ENCODE peak calls at places on chromosomes 7 and 10, in five cellular contexts. One of them, this sample, is unnamed.
A peak's percentile ranks its signal among the peaks of the same experiment; 100 is the strongest.

GRCh38 chr10:5583525-5584175 is 58.9 kb downstream of the CALML3 start:
- DNase-seq in body of pancreas: peak; percentile 79
- DNase-seq in Panc1: no peak
- DNase-seq in heart right ventricle: peak; percentile 77
- DNase-seq in fibroblast of lung: peak; percentile 67
- DNase-seq in this sample: no peak

GRCh38 chr7:7138897-7139296 is 43.4 kb upstream of the C1GALT1 start:
- DNase-seq in fibroblast of lung: no peak
- DNase-seq in heart right ventricle: no peak
- DNase-seq in Panc1: no peak
- DNase-seq in body of pancreas: no peak
- DNase-seq in this sample: no peak

GRCh38 chr10:116126239-116126638 is 146.8 kb downstream of the GFRA1 start:
- DNase-seq in heart right ventricle: no peak
- DNase-seq in Panc1: no peak
- DNase-seq in body of pancreas: no peak
- DNase-seq in fibroblast of lung: no peak
- DNase-seq in this sample: no peak

GRCh38 chr10:114953047-114953446 is 15.1 kb downstream of the TRUB1 start:
- DNase-seq in Panc1: no peak
- DNase-seq in fibroblast of lung: no peak
- DNase-seq in heart right ventricle: no peak
- DNase-seq in body of pancreas: no peak
- DNase-seq in this sample: no peak

GRCh38 chr10:110241407-110241806 is 34.0 kb downstream of the MXI1 start:
- DNase-seq in fibroblast of lung: no peak
- DNase-seq in heart right ventricle: no peak
- DNase-seq in Panc1: no peak
- DNase-seq in body of pancreas: no peak
- DNase-seq in this sample: no peak

GRCh38 chr10:29649561-29650551 is 15.1 kb upstream of the SVIL start:
- DNase-seq in heart right ventricle: no peak
- DNase-seq in fibroblast of lung: peak; percentile 84
- DNase-seq in Panc1: no peak
- DNase-seq in body of pancreas: no peak
- DNase-seq in this sample: no peak

GRCh38 chr10:101319241-101319915 is 34.6 kb upstream of the BTRC start:
- DNase-seq in body of pancreas: no peak
- DNase-seq in heart right ventricle: no peak
- DNase-seq in fibroblast of lung: peak; percentile 19
- DNase-seq in Panc1: no peak
- DNase-seq in this sample: no peak

GRCh38 chr7:105355701-105356100 is 33.0 kb downstream of the SRPK2 start:
- DNase-seq in body of pancreas: no peak
- DNase-seq in heart right ventricle: no peak
- DNase-seq in fibroblast of lung: no peak
- DNase-seq in Panc1: no peak
- DNase-seq in this sample: peak; percentile 11

GRCh38 chr7:127536426-127537152 is 48.8 kb downstream of the GCC1 start:
- DNase-seq in fibroblast of lung: peak; percentile 8
- DNase-seq in Panc1: no peak
- DNase-seq in heart right ventricle: no peak
- DNase-seq in body of pancreas: no peak
- DNase-seq in this sample: no peak

GRCh38 chr7:44636926-44637325 is 30.5 kb downstream of the OGDH start:
- DNase-seq in body of pancreas: no peak
- DNase-seq in fibroblast of lung: no peak
- DNase-seq in Panc1: no peak
- DNase-seq in heart right ventricle: no peak
- DNase-seq in this sample: no peak

GRCh38 chr10:97851341-97852001 is 1.8 kb downstream of the GOLGA7B start:
- DNase-seq in Panc1: no peak
- DNase-seq in body of pancreas: no peak
- DNase-seq in heart right ventricle: no peak
- DNase-seq in fibroblast of lung: no peak
- DNase-seq in this sample: no peak

GRCh38 chr7:44280636-44280992 is 44.8 kb downstream of the CAMK2B start:
- DNase-seq in fibroblast of lung: no peak
- DNase-seq in body of pancreas: no peak
- DNase-seq in heart right ventricle: no peak
- DNase-seq in Panc1: no peak
- DNase-seq in this sample: peak; percentile 18

GRCh38 chr7:81173766-81174281 is 255.0 kb upstream of the SEMA3C start:
- DNase-seq in body of pancreas: peak; percentile 20
- DNase-seq in heart right ventricle: no peak
- DNase-seq in Panc1: peak; percentile 38
- DNase-seq in fibroblast of lung: peak; percentile 99
- DNase-seq in this sample: no peak

GRCh38 chr7:101860316-101861222 is 43.1 kb downstream of the CUX1 start:
- DNase-seq in heart right ventricle: no peak
- DNase-seq in fibroblast of lung: no peak
- DNase-seq in Panc1: no peak
- DNase-seq in body of pancreas: no peak
- DNase-seq in this sample: no peak
- H3K4me1 ChIP-seq in heart right ventricle: peaks cover 83% of the 10 kb centered on the region
- H3K4me1 ChIP-seq in fibroblast of lung: peaks cover 4% of the 10 kb centered on the region
- H3K4me1 ChIP-seq in Panc1: peaks cover 15% of the 10 kb centered on the region
- H3K4me1 ChIP-seq in body of pancreas: peaks cover 36% of the 10 kb centered on the region
- H3K4me1 ChIP-seq in this sample: peaks cover 19% of the 10 kb centered on the region

DNA sequence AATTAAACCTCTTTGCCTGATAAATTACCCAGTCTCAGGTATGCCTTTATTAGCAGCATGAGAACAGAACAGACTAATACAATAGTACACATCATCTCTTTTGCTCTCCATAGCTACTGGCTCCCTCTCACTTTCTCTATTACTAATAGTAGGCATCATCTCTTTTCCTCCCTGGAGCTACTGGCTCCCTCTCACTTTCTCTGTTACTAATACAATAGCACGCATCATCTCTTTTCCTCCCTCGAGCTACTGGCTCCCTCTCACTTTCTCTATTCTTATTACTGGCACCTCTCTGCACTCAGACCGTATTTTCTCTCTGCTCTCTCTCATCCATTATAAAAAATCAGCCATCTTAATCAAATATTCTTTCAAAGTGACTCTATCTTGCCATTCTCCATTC is 37.1 kb downstream of the SLC25A13 start:
- DNase-seq in heart right ventricle: no peak
- DNase-seq in fibroblast of lung: no peak
- DNase-seq in Panc1: no peak
- DNase-seq in body of pancreas: no peak
- DNase-seq in this sample: no peak
- H3K4me3 ChIP-seq in heart right ventricle: no peak overlapping the region
- H3K4me3 ChIP-seq in fibroblast of lung: no peak overlapping the region
- H3K4me3 ChIP-seq in Panc1: no peak overlapping the region
- H3K4me3 ChIP-seq in body of pancreas: no peak overlapping the region
- H3K4me3 ChIP-seq in this sample: no peak overlapping the region

DNA sequence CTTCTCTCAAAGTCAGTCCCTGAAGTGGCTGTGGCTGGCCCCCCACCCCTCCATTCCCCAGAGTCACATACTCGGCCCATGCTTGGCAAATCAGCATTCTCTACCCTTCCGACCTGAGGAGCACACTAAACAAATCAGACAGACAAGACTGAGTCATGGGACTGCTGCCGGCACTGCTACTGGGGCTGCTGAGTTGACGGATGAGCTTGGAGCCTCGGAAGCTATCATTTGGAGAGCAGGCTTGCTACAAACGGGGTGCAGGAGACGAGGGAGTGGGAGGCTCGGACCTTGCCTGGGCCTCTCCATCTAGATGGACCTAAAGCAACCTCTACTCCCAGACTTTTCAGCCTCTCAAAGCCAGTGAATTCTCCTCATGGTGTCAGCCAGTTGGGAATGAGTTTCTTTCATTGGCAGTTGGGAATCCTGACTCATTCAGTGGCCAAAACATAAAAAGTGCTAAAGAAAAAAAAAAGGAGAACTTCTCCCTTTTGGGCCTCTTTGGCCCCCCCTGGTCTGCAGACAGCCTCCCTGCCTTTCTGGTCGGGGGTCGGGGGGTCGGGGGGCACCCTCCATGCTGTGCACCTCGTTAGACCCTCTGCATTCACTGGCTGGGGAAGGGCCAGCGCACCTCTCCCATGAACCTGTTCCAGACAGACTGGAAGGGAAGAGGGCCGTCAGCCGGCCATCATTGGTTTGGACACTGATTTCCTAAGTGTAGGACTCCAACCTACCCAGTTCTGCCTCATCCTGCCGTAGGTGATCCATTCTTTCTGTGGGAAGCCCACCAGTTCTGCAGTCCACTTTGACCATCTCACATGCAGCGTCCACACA is 52.3 kb upstream of the COL13A1 start:
- DNase-seq in heart right ventricle: no peak
- DNase-seq in fibroblast of lung: peak; percentile 60
- DNase-seq in Panc1: no peak
- DNase-seq in body of pancreas: no peak
- DNase-seq in this sample: no peak
- H3K27me3 ChIP-seq in heart right ventricle: no peaks in the 10 kb centered on the region
- H3K27me3 ChIP-seq in fibroblast of lung: peaks cover 22% of the 10 kb centered on the region
- H3K27me3 ChIP-seq in Panc1: peaks cover 8% of the 10 kb centered on the region
- H3K27me3 ChIP-seq in body of pancreas: no peaks in the 10 kb centered on the region
- H3K27me3 ChIP-seq in this sample: no peaks in the 10 kb centered on the region

GRCh38 chr10:128277267-128277666 is 151.0 kb upstream of the MKI67 start:
- DNase-seq in Panc1: no peak
- DNase-seq in body of pancreas: no peak
- DNase-seq in fibroblast of lung: no peak
- DNase-seq in heart right ventricle: no peak
- DNase-seq in this sample: no peak
- H3K4me1 ChIP-seq in Panc1: no peaks in the 10 kb centered on the region
- H3K4me1 ChIP-seq in body of pancreas: no peaks in the 10 kb centered on the region
- H3K4me1 ChIP-seq in fibroblast of lung: no peaks in the 10 kb centered on the region
- H3K4me1 ChIP-seq in heart right ventricle: no peaks in the 10 kb centered on the region
- H3K4me1 ChIP-seq in this sample: no peaks in the 10 kb centered on the region